ENCODE peak calls at places on chromosome 7, in eight cellular contexts. G, N, U, C, K, D, A and S are unnamed samples.

GRCh38 chr7:47938574-47939165 is 9.6 kb downstream of the PKD1L1 start:
- DNase-seq in G (peak), N (no peak), U (no peak), C (no peak), K (no peak), D (peak), A (no peak), S (no peak)

GRCh38 chr7:74475243-74475986 is 21.7 kb downstream of the GTF2IRD1 start:
- DNase-seq in G (no peak), N (no peak), U (peak), C (no peak), K (no peak), D (no peak), A (no peak), S (no peak)

GRCh38 chr7:134778941-134779740 is at the start of gene CALD1:
- DNase-seq in G (no peak), N (peak), U (peak), C (peak), K (peak), D (peak), A (peak), S (peak)

GRCh38 chr7:122248472-122248871 is 56.1 kb downstream of the FEZF1 start:
- DNase-seq in G (no peak), N (no peak), U (no peak), C (no peak), K (no peak), D (no peak), A (no peak), S (no peak)

GRCh38 chr7:17626215-17626614 is 314.1 kb downstream of the SNX13 start:
- DNase-seq in G (no peak), N (no peak), U (no peak), C (no peak), K (no peak), D (no peak), A (no peak), S (no peak)

GRCh38 chr7:2452074-2452507 is 24.1 kb downstream of the GRIFIN start:
- DNase-seq in G (peak), N (no peak), U (peak), C (no peak), K (no peak), D (no peak), A (no peak), S (no peak)

GRCh38 chr7:35593896-35594295 is 101.0 kb downstream of the HERPUD2 start:
- DNase-seq in G (no peak), N (no peak), U (no peak), C (no peak), K (no peak), D (peak), A (no peak), S (no peak)

GRCh38 chr7:33130184-33130583 is 820 bp downstream of the BBS9 start:
- DNase-seq in G (no peak), N (no peak), U (no peak), C (no peak), K (no peak), D (no peak), A (no peak), S (no peak)

GRCh38 chr7:38382627-38383026 is 109.2 kb upstream of the TARP start:
- DNase-seq in G (no peak), N (no peak), U (no peak), C (no peak), K (no peak), D (no peak), A (no peak), S (no peak)

GRCh38 chr7:141954334-141954733 is 7.6 kb upstream of the CLEC5A start:
- DNase-seq in G (no peak), N (no peak), U (no peak), C (no peak), K (no peak), D (no peak), A (no peak), S (no peak)

GRCh38 chr7:7099584-7100014 is 82.7 kb upstream of the C1GALT1 start:
- DNase-seq in G (no peak), N (peak), U (peak), C (peak), K (peak), D (peak), A (no peak), S (peak)

GRCh38 chr7:50838675-50839377 is 56.1 kb upstream of the GRB10 start:
- DNase-seq in G (no peak), N (peak), U (no peak), C (no peak), K (peak), D (peak), A (no peak), S (peak)

GRCh38 chr7:92665926-92666325 is 75.7 kb upstream of the FAM133B start:
- DNase-seq in G (no peak), N (no peak), U (no peak), C (no peak), K (no peak), D (no peak), A (no peak), S (no peak)

GRCh38 chr7:20064974-20065862 is 152.0 kb downstream of the MACC1 start:
- DNase-seq in G (no peak), N (no peak), U (no peak), C (no peak), K (no peak), D (peak), A (no peak), S (no peak)

GRCh38 chr7:121366852-121367431 is 29.2 kb downstream of the FAM3C start:
- DNase-seq in G (no peak), N (no peak), U (no peak), C (no peak), K (no peak), D (peak), A (no peak), S (no peak)

GRCh38 chr7:55086413-55087201 is 67.8 kb downstream of the EGFR start:
- DNase-seq in G (no peak), N (no peak), U (no peak), C (no peak), K (no peak), D (no peak), A (no peak), S (no peak)

GRCh38 chr7:31814187-31814586 is 127.2 kb downstream of the PPP1R17 start:
- DNase-seq in G (no peak), N (no peak), U (no peak), C (no peak), K (no peak), D (peak), A (no peak), S (no peak)

GRCh38 chr7:28407643-28408042 is 4.7 kb upstream of the CREB5 start:
- DNase-seq in G (no peak), N (no peak), U (peak), C (peak), K (no peak), D (peak), A (no peak), S (no peak)

GRCh38 chr7:155961241-155962190 is 149.3 kb upstream of the SHH start:
- DNase-seq in G (no peak), N (no peak), U (no peak), C (peak), K (no peak), D (no peak), A (no peak), S (no peak)

GRCh38 chr7:51613911-51614344 is 297.3 kb upstream of the COBL start:
- DNase-seq in G (no peak), N (peak), U (no peak), C (peak), K (no peak), D (no peak), A (no peak), S (no peak)

GRCh38 chr7:129535896-129536295 is 33.6 kb downstream of the SMKR1 start:
- DNase-seq in G (no peak), N (no peak), U (no peak), C (no peak), K (no peak), D (no peak), A (no peak), S (no peak)

GRCh38 chr7:1257863-1258262 is 25.2 kb downstream of the UNCX start:
- DNase-seq in G (peak), N (no peak), U (no peak), C (no peak), K (no peak), D (no peak), A (no peak), S (no peak)

GRCh38 chr7:145152589-145152988 is 316.7 kb upstream of the TPK1 start:
- DNase-seq in G (no peak), N (no peak), U (no peak), C (no peak), K (no peak), D (no peak), A (no peak), S (no peak)

GRCh38 chr7:139673762-139674161 is 104.0 kb downstream of the HIPK2 start:
- DNase-seq in G (no peak), N (no peak), U (no peak), C (no peak), K (no peak), D (no peak), A (no peak), S (no peak)

GRCh38 chr7:93551063-93551895 is 23.2 kb downstream of the CALCR start:
- DNase-seq in G (no peak), N (no peak), U (no peak), C (no peak), K (no peak), D (peak), A (no peak), S (no peak)

GRCh38 chr7:101947899-101948298 is 130.5 kb downstream of the CUX1 start:
- DNase-seq in G (no peak), N (peak), U (peak), C (peak), K (peak), D (no peak), A (no peak), S (no peak)

GRCh38 chr7:2734761-2735571 is 47.0 kb downstream of the AMZ1 start:
- DNase-seq in G (peak), N (peak), U (peak), C (peak), K (peak), D (no peak), A (peak), S (peak)

GRCh38 chr7:3695602-3696001 is 394.6 kb downstream of the SDK1 start:
- DNase-seq in G (no peak), N (no peak), U (no peak), C (no peak), K (no peak), D (peak), A (no peak), S (no peak)

GRCh38 chr7:96562966-96563365 is 146.7 kb downstream of the SEM1 start:
- DNase-seq in G (no peak), N (no peak), U (no peak), C (no peak), K (no peak), D (no peak), A (no peak), S (no peak)

GRCh38 chr7:98998821-98999725 is 120.7 kb downstream of the TRRAP start:
- DNase-seq in G (no peak), N (no peak), U (no peak), C (no peak), K (no peak), D (no peak), A (no peak), S (peak)

GRCh38 chr7:34091330-34091917 is 186.1 kb downstream of the BMPER start:
- DNase-seq in G (no peak), N (no peak), U (peak), C (no peak), K (peak), D (peak), A (no peak), S (no peak)

GRCh38 chr7:112052993-112053392 is 153.2 kb downstream of the DOCK4 start:
- DNase-seq in G (no peak), N (no peak), U (no peak), C (no peak), K (no peak), D (peak), A (no peak), S (no peak)

GRCh38 chr7:155512246-155512887 is 34.0 kb downstream of the CNPY1 start:
- DNase-seq in G (no peak), N (no peak), U (no peak), C (no peak), K (no peak), D (no peak), A (no peak), S (no peak)

GRCh38 chr7:92641921-92642511 is 51.8 kb upstream of the FAM133B start:
- DNase-seq in G (no peak), N (no peak), U (no peak), C (no peak), K (no peak), D (peak), A (no peak), S (no peak)

GRCh38 chr7:81983421-81983820 is 213.6 kb upstream of the HGF start:
- DNase-seq in G (no peak), N (no peak), U (no peak), C (no peak), K (no peak), D (no peak), A (no peak), S (no peak)

GRCh38 chr7:157760004-157760730 is 423.4 kb downstream of the DNAJB6 start:
- DNase-seq in G (peak), N (no peak), U (no peak), C (no peak), K (no peak), D (peak), A (no peak), S (no peak)

GRCh38 chr7:41701542-41701941 is 1.3 kb downstream of the INHBA start:
- DNase-seq in G (no peak), N (no peak), U (no peak), C (no peak), K (no peak), D (no peak), A (no peak), S (no peak)

GRCh38 chr7:41705109-41705871 is 2.4 kb upstream of the INHBA start:
- DNase-seq in G (peak), N (peak), U (peak), C (peak), K (peak), D (peak), A (peak), S (no peak)

GRCh38 chr7:41701068-41701467 is 1.8 kb downstream of the INHBA start:
- DNase-seq in G (no peak), N (no peak), U (no peak), C (no peak), K (no peak), D (no peak), A (no peak), S (no peak)

GRCh38 chr7:41700044-41700471 is 2.8 kb downstream of the INHBA start:
- DNase-seq in G (no peak), N (peak), U (no peak), C (no peak), K (no peak), D (no peak), A (no peak), S (no peak)

DNA sequence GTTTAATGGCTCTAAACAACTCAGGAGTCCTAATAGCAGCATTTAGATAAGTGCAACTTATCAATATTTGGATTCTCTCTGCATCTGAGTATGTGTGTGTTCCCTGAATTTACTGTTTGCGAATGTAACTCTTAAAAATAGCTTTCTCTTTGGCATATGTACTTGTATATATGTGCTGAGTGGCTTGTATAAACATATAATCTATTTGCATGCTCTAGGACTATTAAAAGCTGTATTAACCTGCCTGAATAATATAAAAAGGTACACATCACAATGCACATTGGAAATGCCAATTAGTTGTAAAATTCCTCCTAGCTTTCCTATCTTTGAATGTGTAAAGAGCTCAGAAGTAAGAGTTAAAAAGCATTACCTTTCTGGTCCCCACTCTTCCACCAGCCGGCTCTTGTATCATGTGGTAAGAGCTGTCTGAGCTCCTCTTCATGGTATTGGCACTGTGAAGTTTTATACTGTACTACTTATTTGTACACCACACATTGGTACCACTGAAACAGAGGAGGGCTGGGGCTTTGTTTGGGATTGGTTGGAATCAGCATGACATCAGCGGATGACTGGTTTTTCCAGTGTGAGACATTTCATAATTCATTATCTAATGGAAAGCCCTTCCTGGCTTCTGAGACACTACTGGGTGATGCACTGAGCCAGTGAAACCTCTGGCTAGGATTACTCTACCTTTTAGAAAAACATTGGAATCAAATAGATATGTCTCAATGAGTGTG is at the start of gene INHBA:
- DNase-seq in G (no peak), N (no peak), U (no peak), C (no peak), K (no peak), D (peak), A (no peak), S (no peak)
- TF ChIP-seq POLR2A in G (no peak), N (no peak), U (no peak), C (no peak), K (no peak), D (no peak), A (no peak), S (no peak)

DNA sequence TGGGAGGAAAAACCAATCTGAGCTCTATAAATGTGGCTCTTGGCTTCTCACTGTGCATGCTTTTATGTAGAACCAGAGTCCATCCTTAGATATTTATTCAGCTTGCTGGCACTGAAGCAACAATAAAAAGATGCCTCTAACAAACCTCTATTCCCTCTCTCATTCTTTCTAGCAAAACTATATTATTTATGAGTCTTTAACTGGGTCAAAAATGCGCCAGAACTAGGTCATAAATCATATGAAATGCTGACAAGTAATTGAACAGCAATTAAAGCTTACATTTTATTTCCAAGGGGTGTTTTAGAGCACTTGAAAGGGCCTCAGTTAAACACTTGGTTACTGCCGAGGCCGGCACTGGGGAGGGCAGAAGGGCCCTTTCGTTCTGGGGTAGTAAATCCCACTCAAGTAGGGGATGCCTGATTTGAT is 14.0 kb downstream of the HOXA4 start:
- DNase-seq in G (no peak), N (no peak), U (no peak), C (no peak), K (no peak), D (no peak), A (no peak), S (no peak)
- TF ChIP-seq POLR2A in G (no peak), N (no peak), U (no peak), C (no peak), K (no peak), D (no peak), A (no peak), S (no peak)

GRCh38 chr7:130921391-130922180 is 187.6 kb upstream of the KLF14 start:
- DNase-seq in G (no peak), N (peak), U (peak), C (peak), K (peak), D (no peak), A (peak), S (no peak)

GRCh38 chr7:130918129-130919052 is 184.4 kb upstream of the KLF14 start:
- DNase-seq in G (no peak), N (no peak), U (no peak), C (no peak), K (no peak), D (peak), A (no peak), S (no peak)

GRCh38 chr7:130922206-130923112 is 188.5 kb upstream of the KLF14 start:
- DNase-seq in G (no peak), N (no peak), U (no peak), C (no peak), K (no peak), D (no peak), A (no peak), S (no peak)

GRCh38 chr7:130919316-130920103 is 185.5 kb upstream of the KLF14 start:
- DNase-seq in G (no peak), N (no peak), U (no peak), C (no peak), K (no peak), D (no peak), A (no peak), S (no peak)

DNA sequence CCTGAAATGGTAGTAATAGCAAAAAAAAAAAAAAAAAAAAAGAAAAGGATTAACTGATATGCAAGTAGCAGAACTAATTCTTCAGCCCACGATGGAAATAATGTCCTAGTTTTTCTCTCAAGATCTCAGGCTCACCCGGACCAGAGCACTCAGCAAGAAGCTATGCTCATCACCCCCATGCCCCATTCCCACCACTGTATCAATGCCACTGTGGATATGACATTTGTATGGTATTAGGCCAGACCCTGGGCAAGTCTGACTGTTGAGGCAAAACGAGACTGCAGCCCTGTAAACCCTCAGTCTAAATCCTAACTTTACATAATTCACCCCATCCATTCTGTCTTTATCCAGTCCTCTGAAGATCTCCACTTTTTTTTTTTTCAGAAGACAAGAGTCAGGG is 186.1 kb upstream of the KLF14 start:
- DNase-seq in G (no peak), N (no peak), U (no peak), C (no peak), K (no peak), D (no peak), A (no peak), S (no peak)
- TF ChIP-seq POLR2A in G (no peak), N (no peak), U (no peak), C (no peak), K (no peak), D (no peak), A (no peak), S (no peak)

GRCh38 chr7:87347207-87347606 is 1.7 kb downstream of the CROT start:
- DNase-seq in G (no peak), N (no peak), U (no peak), C (no peak), K (no peak), D (no peak), A (no peak), S (no peak)

GRCh38 chr7:87347682-87348081 is 2.2 kb downstream of the CROT start:
- DNase-seq in G (no peak), N (no peak), U (no peak), C (no peak), K (no peak), D (no peak), A (no peak), S (no peak)

GRCh38 chr7:87345962-87346371 is 503 bp downstream of the CROT start:
- DNase-seq in G (no peak), N (no peak), U (no peak), C (no peak), K (no peak), D (no peak), A (no peak), S (no peak)

GRCh38 chr7:87344446-87344845 is 1.0 kb upstream of the CROT start:
- DNase-seq in G (no peak), N (no peak), U (no peak), C (no peak), K (no peak), D (no peak), A (no peak), S (no peak)

DNA sequence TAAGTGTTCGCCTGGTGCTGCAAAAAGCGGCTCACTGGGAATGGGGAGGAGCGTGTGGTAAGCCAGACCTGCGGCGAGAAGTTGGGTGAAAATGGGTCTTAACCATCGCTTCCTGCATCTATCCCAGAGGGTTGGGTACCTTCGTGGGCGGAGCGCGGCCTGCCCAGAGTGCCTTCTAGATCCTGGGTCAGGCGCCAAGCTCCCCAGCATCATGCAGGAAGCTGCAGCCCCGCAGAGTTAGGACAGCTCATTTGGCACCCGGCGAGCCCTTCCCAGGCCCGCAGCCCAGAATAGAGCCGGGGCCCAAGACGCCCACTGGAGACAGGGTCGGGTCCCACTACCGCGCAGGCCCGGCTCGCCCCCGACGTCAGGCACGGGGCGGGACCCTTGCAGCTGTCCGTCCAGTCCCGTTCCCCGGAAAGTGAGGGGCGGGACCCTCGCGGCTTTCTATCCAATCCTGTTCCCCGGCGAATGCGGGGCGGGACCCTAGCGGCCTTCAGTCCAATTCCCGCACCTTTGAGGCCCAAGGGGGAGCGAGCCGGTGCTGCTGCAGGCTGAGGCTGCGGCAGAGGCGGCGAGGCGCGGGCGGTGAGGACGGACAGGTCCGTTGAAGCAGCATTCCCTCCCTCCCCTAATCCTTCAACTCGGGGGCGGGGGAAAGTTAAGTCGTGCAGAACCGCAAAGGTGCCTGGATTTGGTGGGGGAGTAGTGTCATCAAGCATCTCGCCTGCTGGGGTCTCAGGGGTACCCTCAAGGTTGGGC is at the start of gene CROT:
- DNase-seq in G (peak), N (peak), U (peak), C (peak), K (peak), D (peak), A (peak), S (peak)
- TF ChIP-seq POLR2A in G (no peak), N (no peak), U (peak), C (peak), K (peak), D (peak), A (peak), S (no peak)